ENCODE peak calls at places on chromosomes 7 and 10, in six cellular contexts. T is CD8-positive, alpha-beta T cell; V is spleen; A is heart right ventricle; J is mesendoderm; L is H9. S is an unnamed sample. For H3K4me1, the result is how much of the 10 kb centered on the place peaks cover.

GRCh38 chr7:2517004-2517403 is 2.6 kb upstream of the LFNG start:
- DNase-seq in T (no peak), V (no peak), A (no peak), J (peak), L (no peak), S (no peak)

GRCh38 chr7:126723966-126724544 is 528.7 kb downstream of the GRM8 start:
- DNase-seq in T (no peak), V (no peak), A (no peak), J (no peak), L (no peak), S (no peak)

GRCh38 chr7:1169409-1170368 is 9.7 kb upstream of the ZFAND2A start:
- DNase-seq in T (peak), V (peak), A (peak), J (peak), L (peak), S (peak)

GRCh38 chr7:41097501-41097900 is 605.4 kb downstream of the INHBA start:
- DNase-seq in T (no peak), V (no peak), A (no peak), J (no peak), L (no peak), S (no peak)

GRCh38 chr10:114634607-114634974 is 23.5 kb downstream of the ABLIM1 start:
- DNase-seq in T (no peak), V (no peak), A (peak), J (peak), L (no peak), S (no peak)

GRCh38 chr10:119489572-119490326 is 52.8 kb downstream of the RGS10 start:
- DNase-seq in T (peak), V (peak), A (no peak), J (peak), L (peak), S (peak)

GRCh38 chr10:123862421-123863188 is 29.0 kb downstream of the CPXM2 start:
- DNase-seq in T (no peak), V (no peak), A (no peak), J (no peak), L (no peak), S (no peak)

GRCh38 chr7:50653997-50654425 is 88.8 kb upstream of the DDC start:
- DNase-seq in T (no peak), V (peak), A (peak), J (no peak), L (no peak), S (no peak)

GRCh38 chr10:51524041-51524440 is 175.4 kb downstream of the CSTF2T start:
- DNase-seq in T (no peak), V (no peak), A (no peak), J (no peak), L (no peak), S (no peak)

GRCh38 chr7:44884553-44885393 is 557 bp downstream of the PURB start:
- DNase-seq in T (peak), V (peak), A (peak), J (peak), L (peak), S (no peak)

GRCh38 chr7:98254951-98255610 is 3.0 kb upstream of the TECPR1 start:
- DNase-seq in T (no peak), V (no peak), A (no peak), J (no peak), L (no peak), S (no peak)

GRCh38 chr7:129597672-129598071 is 13.8 kb upstream of the NRF1 start:
- DNase-seq in T (no peak), V (no peak), A (no peak), J (no peak), L (no peak), S (no peak)

GRCh38 chr7:38932509-38933168 is 23.6 kb upstream of the VPS41 start:
- DNase-seq in T (peak), V (peak), A (peak), J (peak), L (peak), S (no peak)

GRCh38 chr7:155168607-155169006 is 98.5 kb downstream of the HTR5A start:
- DNase-seq in T (no peak), V (no peak), A (no peak), J (no peak), L (no peak), S (no peak)

GRCh38 chr10:44262551-44263251 is 122.2 kb downstream of the CXCL12 start:
- DNase-seq in T (no peak), V (no peak), A (no peak), J (no peak), L (no peak), S (no peak)

GRCh38 chr10:132582795-132583194 is 45.2 kb downstream of the INPP5A start:
- DNase-seq in T (no peak), V (no peak), A (no peak), J (no peak), L (no peak), S (no peak)

GRCh38 chr10:132580617-132581016 is 43.0 kb downstream of the INPP5A start:
- DNase-seq in T (no peak), V (no peak), A (no peak), J (no peak), L (no peak), S (no peak)

GRCh38 chr10:132578287-132578951 is 40.8 kb downstream of the INPP5A start:
- DNase-seq in T (no peak), V (no peak), A (no peak), J (no peak), L (no peak), S (no peak)

GRCh38 chr10:132579027-132579859 is 41.7 kb downstream of the INPP5A start:
- DNase-seq in T (no peak), V (no peak), A (no peak), J (no peak), L (no peak), S (no peak)

GRCh38 chr10:132580157-132580556 is 42.6 kb downstream of the INPP5A start:
- DNase-seq in T (no peak), V (no peak), A (no peak), J (no peak), L (no peak), S (no peak)
- H3K4me1 ChIP-seq in T (under half), V (under half), A (half or more), J (under half), L (under half), S (under half)

GRCh38 chr10:125158528-125159485 is 1.6 kb downstream of the CTBP2 start:
- DNase-seq in T (no peak), V (peak), A (peak), J (no peak), L (peak), S (no peak)

GRCh38 chr10:125155669-125156068 is 4.7 kb downstream of the CTBP2 start:
- DNase-seq in T (no peak), V (no peak), A (no peak), J (no peak), L (no peak), S (no peak)

GRCh38 chr10:125156196-125156595 is 4.2 kb downstream of the CTBP2 start:
- DNase-seq in T (no peak), V (no peak), A (no peak), J (no peak), L (no peak), S (no peak)

GRCh38 chr10:125156739-125157472 is 3.5 kb downstream of the CTBP2 start:
- DNase-seq in T (no peak), V (no peak), A (no peak), J (no peak), L (no peak), S (no peak)

DNA sequence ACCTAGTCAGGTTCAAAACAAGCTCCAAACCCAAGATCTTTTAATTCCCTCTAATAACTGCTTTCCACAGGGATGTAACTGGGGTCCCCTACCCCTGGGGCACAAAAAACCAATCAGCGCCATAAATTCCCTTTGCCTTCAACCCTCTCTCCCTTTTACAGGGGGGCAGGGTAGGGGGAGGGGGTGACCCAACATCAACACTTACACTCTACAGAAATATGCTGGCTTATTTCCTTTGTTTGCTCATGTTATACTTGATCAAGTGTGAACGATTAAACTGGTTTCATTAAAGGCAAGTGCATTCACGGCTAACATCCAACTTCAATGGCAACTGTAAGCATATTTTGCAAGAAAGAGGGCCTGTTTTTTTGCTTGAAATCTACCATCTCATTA is 2.9 kb downstream of the CTBP2 start:
- DNase-seq in T (no peak), V (no peak), A (no peak), J (no peak), L (no peak), S (no peak)
- H3K4me1 ChIP-seq in T (under half), V (under half), A (half or more), J (under half), L (under half), S (under half)

GRCh38 chr10:79111427-79111826 is 42.7 kb downstream of the ZMIZ1 start:
- DNase-seq in T (no peak), V (no peak), A (no peak), J (no peak), L (no peak), S (no peak)

GRCh38 chr10:79112898-79113431 is 44.2 kb downstream of the ZMIZ1 start:
- DNase-seq in T (no peak), V (peak), A (peak), J (no peak), L (no peak), S (no peak)

GRCh38 chr10:79113827-79114226 is 45.1 kb downstream of the ZMIZ1 start:
- DNase-seq in T (no peak), V (no peak), A (no peak), J (no peak), L (peak), S (no peak)

GRCh38 chr10:79115302-79115701 is 46.5 kb downstream of the ZMIZ1 start:
- DNase-seq in T (no peak), V (no peak), A (no peak), J (no peak), L (no peak), S (no peak)

GRCh38 chr10:79111846-79112614 is 43.3 kb downstream of the ZMIZ1 start:
- DNase-seq in T (no peak), V (peak), A (peak), J (no peak), L (no peak), S (no peak)
- H3K4me1 ChIP-seq in T (under half), V (under half), A (half or more), J (under half), L (under half), S (under half)

GRCh38 chr10:71241114-71241898 is 28.9 kb downstream of the UNC5B start:
- DNase-seq in T (no peak), V (no peak), A (no peak), J (no peak), L (no peak), S (no peak)
- H3K4me1 ChIP-seq in T (under half), V (under half), A (half or more), J (under half), L (under half), S (under half)

DNA sequence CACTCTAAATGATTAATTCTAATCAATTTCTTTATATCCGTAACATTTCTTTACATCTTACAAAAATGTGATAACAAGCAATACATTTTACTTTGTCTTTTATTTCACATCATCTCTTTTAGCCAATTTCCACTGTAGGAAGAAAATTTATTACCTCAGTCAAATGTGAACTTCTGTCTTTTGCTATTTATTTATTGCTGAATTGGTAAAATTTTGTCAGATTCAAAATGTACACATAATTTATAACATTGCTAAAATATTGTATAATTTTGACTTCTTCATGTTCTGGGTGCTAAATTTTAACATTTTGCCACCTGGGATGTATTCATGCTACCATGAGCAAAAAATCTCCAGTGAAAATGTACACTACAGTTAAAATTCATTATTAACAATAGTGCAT is 158.0 kb downstream of the HGF start:
- DNase-seq in T (no peak), V (no peak), A (no peak), J (no peak), L (no peak), S (no peak)
- H3K4me1 ChIP-seq in T (under half), V (under half), A (under half), J (under half), L (under half), S (under half)

DNA sequence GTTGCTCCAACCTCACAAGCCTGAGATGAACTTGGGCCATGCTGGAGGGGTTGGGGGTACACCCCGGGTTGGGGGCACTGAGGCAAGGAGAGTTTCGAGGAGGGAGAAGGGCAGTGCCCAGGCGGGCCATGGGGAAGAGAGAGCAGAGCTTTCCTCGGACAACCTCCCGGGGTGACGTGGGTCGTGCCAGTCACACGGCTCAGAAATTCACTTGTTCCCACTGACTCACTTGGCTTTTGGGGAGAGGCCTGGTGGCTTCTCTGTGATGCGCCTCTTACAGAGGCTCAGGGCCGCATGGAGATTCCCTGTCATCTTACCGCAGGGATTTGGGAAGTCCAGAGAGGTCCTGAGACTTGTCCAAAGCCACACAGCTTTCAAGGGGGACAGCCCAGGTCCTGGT is 2.9 kb downstream of the LAT2 start:
- DNase-seq in T (no peak), V (no peak), A (no peak), J (no peak), L (no peak), S (no peak)
- H3K4me1 ChIP-seq in T (under half), V (under half), A (under half), J (under half), L (under half), S (under half)

S was measured in naive thymus-derived CD4-positive, alpha-beta T cell.